ENCODE peak calls at places on chromosomes 5 and 9, in five cellular contexts. J is non-pigmented ciliary epithelial cell, U is lung, F is pons, O is AG09309. X is an unnamed sample.

GRCh38 chr9:136658849-136659535 is 3.7 kb upstream of the EGFL7 start:
- DNase-seq in O (no peak), J (no peak), F (no peak), U (no peak), X (no peak)

GRCh38 chr9:129007766-129008468 is 20.2 kb downstream of the SH3GLB2 start:
- DNase-seq in U (no peak), F (no peak), O (no peak), J (no peak), X (no peak)

GRCh38 chr9:95373069-95373681 is 55.7 kb upstream of the FANCC start:
- DNase-seq in F (no peak), O (no peak), J (no peak), U (no peak), X (no peak)

GRCh38 chr5:97231025-97231636 is 48.1 kb upstream of the RIOK2 start:
- DNase-seq in J (peak), O (peak), U (no peak), F (peak), X (no peak)

GRCh38 chr5:160297776-160298175 is 14.6 kb downstream of the CCNJL start:
- DNase-seq in U (no peak), O (no peak), J (no peak), F (no peak), X (no peak)

GRCh38 chr9:131813116-131813515 is 73.2 kb upstream of the RAPGEF1 start:
- DNase-seq in F (no peak), O (no peak), U (no peak), J (no peak), X (no peak)

GRCh38 chr9:74133921-74134320 is 363.2 kb upstream of the RORB start:
- DNase-seq in O (no peak), F (no peak), U (no peak), J (no peak), X (no peak)

GRCh38 chr9:122777935-122778671 is 10.6 kb upstream of the OR5C1 start:
- DNase-seq in U (no peak), F (peak), O (peak), J (peak), X (no peak)

GRCh38 chr9:120875643-120875953 is 1.4 kb downstream of the PHF19 start:
- DNase-seq in F (no peak), U (no peak), O (no peak), J (no peak), X (no peak)

GRCh38 chr9:93305497-93306020 is 121.6 kb downstream of the WNK2 start:
- DNase-seq in J (no peak), F (peak), U (no peak), O (no peak), X (no peak)

GRCh38 chr9:111842313-111842712 is 47.6 kb upstream of the SHOC1 start:
- DNase-seq in F (no peak), J (no peak), O (no peak), U (no peak), X (no peak)

GRCh38 chr5:151063590-151063989 is 17.2 kb downstream of the TNIP1 start:
- DNase-seq in U (no peak), F (no peak), O (no peak), J (no peak), X (no peak)

GRCh38 chr5:35319231-35320002 is 89.1 kb upstream of the PRLR start:
- DNase-seq in J (no peak), U (peak), F (peak), O (no peak), X (peak)

GRCh38 chr5:96763012-96763411 is 44.7 kb downstream of the ERAP1 start:
- DNase-seq in U (no peak), F (no peak), O (no peak), J (no peak), X (no peak)

GRCh38 chr5:172690258-172691075 is 49.4 kb downstream of the NEURL1B start:
- DNase-seq in F (no peak), U (no peak), J (no peak), O (no peak), X (no peak)

GRCh38 chr9:130023147-130023787 is 19.7 kb downstream of the FNBP1 start:
- DNase-seq in J (no peak), U (no peak), O (no peak), F (no peak), X (no peak)

GRCh38 chr5:139708877-139709586 is 60.9 kb downstream of the CXXC5 start:
- DNase-seq in F (peak), O (no peak), U (peak), J (no peak), X (peak)

GRCh38 chr5:158494541-158494940 is 605.2 kb downstream of the EBF1 start:
- DNase-seq in F (no peak), O (no peak), J (no peak), U (no peak), X (no peak)

GRCh38 chr5:56075361-56075760 is 80.6 kb upstream of the IL6ST start:
- DNase-seq in O (no peak), F (no peak), U (no peak), J (no peak), X (no peak)

GRCh38 chr9:33117306-33117705 is 40.8 kb upstream of the SMU1 start:
- DNase-seq in J (no peak), O (peak), U (no peak), F (no peak), X (no peak)

GRCh38 chr9:3578786-3579185 is 53.0 kb upstream of the RFX3 start:
- DNase-seq in J (peak), F (no peak), O (peak), U (no peak), X (no peak)

GRCh38 chr9:91654527-91654926 is 230.9 kb upstream of the NFIL3 start:
- DNase-seq in F (no peak), J (no peak), O (no peak), U (no peak), X (no peak)

GRCh38 chr9:72396247-72397091 is 31.5 kb upstream of the ZFAND5 start:
- DNase-seq in O (no peak), U (peak), F (no peak), J (peak), X (no peak)

GRCh38 chr9:72928042-72928507 is 24.8 kb downstream of the ALDH1A1 start:
- DNase-seq in U (no peak), J (no peak), O (no peak), F (no peak), X (no peak)

X was measured in ureter.